ENCODE peak calls at places on chromosomes 12 and 14, in four cellular contexts. I is adrenal gland, Q is lower lobe of right lung, K is small intestine. R is an unnamed sample.

GRCh38 chr12:109487181-109488050 is 10.0 kb downstream of the UBE3B start:
- DNase-seq in K (no peak), Q (no peak), I (no peak), R (no peak)

GRCh38 chr14:24079521-24080141 is 8.3 kb downstream of the CPNE6 start:
- DNase-seq in K (no peak), I (no peak), Q (no peak), R (no peak)

GRCh38 chr12:91562476-91562875 is 379.9 kb upstream of the DCN start:
- DNase-seq in Q (no peak), I (no peak), K (peak; percentile 54), R (no peak)

GRCh38 chr12:52327830-52328500 is 6.8 kb upstream of the KRT83 start:
- DNase-seq in Q (no peak), I (no peak), K (no peak), R (no peak)

GRCh38 chr12:6230321-6231110 is 30.3 kb downstream of the CD9 start:
- DNase-seq in K (peak; percentile 76), I (peak; percentile 66), Q (peak; percentile 79), R (peak; percentile 68)

GRCh38 chr12:70070494-70071007 is 172.7 kb upstream of the CNOT2 start:
- DNase-seq in Q (no peak), K (peak; percentile 20), I (no peak), R (no peak)

GRCh38 chr14:20177433-20177974 is 13.2 kb upstream of the OR11G2 start:
- DNase-seq in Q (no peak), K (no peak), I (no peak), R (no peak)

GRCh38 chr12:75657866-75658265 is 146.5 kb upstream of the KRR1 start:
- DNase-seq in I (no peak), K (no peak), Q (no peak), R (no peak)

GRCh38 chr12:70619471-70620152 is 17.6 kb downstream of the PTPRB start:
- DNase-seq in Q (no peak), I (no peak), K (no peak), R (no peak)

GRCh38 chr14:23321572-23322547 is 603 bp downstream of the PABPN1 start:
- DNase-seq in I (peak; percentile 52), K (peak; percentile 80), Q (no peak), R (peak; percentile 57)

GRCh38 chr12:4308334-4308960 is 12.6 kb upstream of the TIGAR start:
- DNase-seq in K (no peak), I (no peak), Q (no peak), R (no peak)

GRCh38 chr12:29207120-29207519 is 58.0 kb downstream of the FAR2 start:
- DNase-seq in Q (no peak), K (no peak), I (no peak), R (no peak)

GRCh38 chr12:121628037-121628436 is 1.7 kb downstream of the ORAI1 start:
- DNase-seq in K (peak; percentile 93), Q (no peak), I (no peak), R (peak; percentile 73)

GRCh38 chr12:52082026-52082667 is 2.6 kb downstream of the SMIM41 start:
- DNase-seq in K (no peak), Q (no peak), I (no peak), R (no peak)

GRCh38 chr12:8860165-8860961 is 37.9 kb downstream of the A2ML1 start:
- DNase-seq in Q (no peak), I (peak; percentile 34), K (peak; percentile 49), R (peak; percentile 22)

GRCh38 chr14:64773577-64773976 is 69.4 kb downstream of the PLEKHG3 start:
- DNase-seq in I (no peak), Q (no peak), K (no peak), R (no peak)

GRCh38 chr14:94021416-94022157 is 4.6 kb upstream of the OTUB2 start:
- DNase-seq in K (no peak), Q (no peak), I (no peak), R (no peak)

GRCh38 chr14:31090872-31091764 is 64.9 kb upstream of the STRN3 start:
- DNase-seq in K (peak; percentile 69), Q (no peak), I (peak; percentile 85), R (peak; percentile 52)

GRCh38 chr12:104703372-104703771 is 246.6 kb downstream of the CHST11 start:
- DNase-seq in I (no peak), Q (no peak), K (no peak), R (no peak)
- H3K4me1 ChIP-seq in I (no peaks in the 10 kb centered on the region), Q (peaks cover 3% of the 10 kb centered on the region), K (no peaks in the 10 kb centered on the region), R (no peaks in the 10 kb centered on the region)

GRCh38 chr12:64931981-64932380 is 107.5 kb downstream of the TBC1D30 start:
- DNase-seq in I (no peak), Q (no peak), K (no peak), R (no peak)
- H3K27me3 ChIP-seq in I (no peaks in the 10 kb centered on the region), Q (no peaks in the 10 kb centered on the region), K (no peaks in the 10 kb centered on the region), R (no peaks in the 10 kb centered on the region)

GRCh38 chr12:59624732-59625455 is 29.1 kb downstream of the SLC16A7 start:
- DNase-seq in Q (no peak), I (no peak), K (no peak), R (no peak)
- H3K4me1 ChIP-seq in Q (no peaks in the 10 kb centered on the region), I (peaks cover 7% of the 10 kb centered on the region), K (no peaks in the 10 kb centered on the region), R (no peaks in the 10 kb centered on the region)

GRCh38 chr12:102849722-102850447 is 67.2 kb downstream of the PAH start:
- DNase-seq in I (no peak), Q (no peak), K (no peak), R (no peak)
- H3K27me3 ChIP-seq in I (no peaks in the 10 kb centered on the region), Q (no peaks in the 10 kb centered on the region), K (no peaks in the 10 kb centered on the region), R (no peaks in the 10 kb centered on the region)

DNA sequence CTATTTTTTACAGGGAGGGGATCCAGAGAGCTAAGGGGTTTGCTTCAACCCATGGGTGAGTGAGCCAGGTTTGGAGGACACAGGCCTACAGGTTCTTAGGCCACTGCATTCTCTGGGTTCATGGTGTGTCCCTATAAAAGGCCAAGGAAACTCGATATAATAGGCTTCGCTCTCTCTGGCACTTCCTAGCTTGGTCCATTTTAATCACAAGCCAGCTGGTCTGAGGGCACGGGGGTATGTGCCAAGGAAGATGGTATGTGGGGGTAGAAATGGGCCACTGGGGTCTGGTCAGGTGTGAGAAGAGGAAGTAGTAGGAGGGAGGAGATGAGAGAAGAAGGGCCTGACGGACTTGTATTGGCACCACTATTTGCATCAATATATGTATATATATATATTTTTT is 4.9 kb downstream of the ETV6 start:
- DNase-seq in I (no peak), K (no peak), Q (no peak), R (no peak)
- H3K4me1 ChIP-seq in I (peaks cover 20% of the 10 kb centered on the region), K (no peaks in the 10 kb centered on the region), Q (peaks cover 72% of the 10 kb centered on the region), R (peaks cover 5% of the 10 kb centered on the region)

GRCh38 chr14:36161781-36162180 is 14.7 kb downstream of the PTCSC3 start:
- DNase-seq in K (no peak), I (no peak), Q (no peak), R (peak; percentile 19)

GRCh38 chr14:36162267-36162666 is 14.3 kb downstream of the PTCSC3 start:
- DNase-seq in I (no peak), K (peak; percentile 5), Q (no peak), R (peak; percentile 22)

GRCh38 chr14:36167431-36167830 is 9.1 kb downstream of the PTCSC3 start:
- DNase-seq in K (no peak), Q (no peak), I (no peak), R (no peak)

DNA sequence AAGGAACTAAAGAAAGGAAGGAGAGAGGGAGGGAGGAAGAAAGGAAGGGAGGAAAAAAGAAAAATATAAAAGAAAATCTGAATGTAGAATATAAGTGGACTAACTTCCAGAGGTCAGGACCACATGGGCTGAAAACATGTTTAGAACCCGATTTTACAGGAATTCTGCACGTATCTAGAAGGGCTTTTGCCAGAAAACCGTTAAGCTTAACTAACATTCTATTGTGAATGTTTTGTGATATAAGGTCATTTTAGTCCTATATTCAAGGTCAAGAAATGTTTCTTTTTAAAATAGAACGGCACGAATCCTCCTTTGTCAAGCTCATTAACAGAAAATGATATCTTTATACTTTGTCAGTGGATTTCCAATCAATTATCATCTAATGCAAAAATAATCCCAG is 13.1 kb downstream of the PTCSC3 start:
- DNase-seq in I (no peak), K (no peak), Q (no peak), R (no peak)
- H3K27me3 ChIP-seq in I (no peaks in the 10 kb centered on the region), K (no peaks in the 10 kb centered on the region), Q (no peaks in the 10 kb centered on the region), R (no peaks in the 10 kb centered on the region)

GRCh38 chr12:49105504-49106120 is 5.0 kb downstream of the LMBR1L start:
- DNase-seq in K (no peak), I (no peak), Q (no peak), R (no peak)
- H3K4me1 ChIP-seq in K (peaks cover 8% of the 10 kb centered on the region), I (peaks cover 25% of the 10 kb centered on the region), Q (peaks cover 62% of the 10 kb centered on the region), R (peaks cover 10% of the 10 kb centered on the region)

GRCh38 chr14:38256358-38256840 is 506 bp upstream of the CLEC14A start:
- DNase-seq in K (no peak), Q (no peak), I (no peak), R (no peak)

GRCh38 chr14:38255408-38255672 is 553 bp downstream of the CLEC14A start:
- DNase-seq in K (peak; percentile 35), I (no peak), Q (peak; percentile 51), R (peak; percentile 18)

GRCh38 chr14:38255673-38256357 is at the start of gene CLEC14A:
- DNase-seq in I (peak; percentile 29), Q (peak; percentile 64), K (no peak), R (peak; percentile 18)

GRCh38 chr14:38252066-38252710 is 3.7 kb downstream of the CLEC14A start:
- DNase-seq in I (no peak), Q (no peak), K (no peak), R (no peak)

GRCh38 chr14:38254565-38255407 is 1.1 kb downstream of the CLEC14A start:
- DNase-seq in K (no peak), Q (no peak), I (no peak), R (no peak)
- H3K27me3 ChIP-seq in K (no peaks in the 10 kb centered on the region), Q (peaks cover 12% of the 10 kb centered on the region), I (peaks cover 11% of the 10 kb centered on the region), R (peaks cover 6% of the 10 kb centered on the region)

R was measured in colonic mucosa.